ENCODE peak calls at places on chromosome 1, in nine cellular contexts. K is fibroblast of the aortic adventitia, F is dorsolateral prefrontal cortex, T is adrenal gland, N is cardiac muscle cell, E is astrocyte of the spinal cord, I is K562, P is IMR-90, X is prostate gland. W is an unnamed sample.

GRCh38 chr1:45862008-45862407 is 58.6 kb downstream of the MAST2 start:
- DNase-seq in K (no peak), F (no peak), T (no peak), N (no peak), E (no peak), I (no peak), P (no peak), X (no peak), W (no peak)

GRCh38 chr1:20603473-20604464 is 14.9 kb downstream of the CDA start:
- DNase-seq in K (peak), F (no peak), T (peak), N (no peak), E (peak), I (no peak), P (peak), X (no peak), W (no peak)

GRCh38 chr1:6747679-6748078 is 37.6 kb upstream of the CAMTA1 start:
- DNase-seq in K (no peak), F (no peak), T (no peak), N (no peak), E (no peak), I (no peak), P (no peak), X (no peak), W (no peak)

GRCh38 chr1:244319283-244320132 is 132.2 kb downstream of the ADSS2 start:
- DNase-seq in K (peak), F (no peak), T (no peak), N (no peak), E (peak), I (no peak), P (peak), X (no peak), W (no peak)

GRCh38 chr1:99852648-99853047 is 2.5 kb downstream of the AGL start:
- DNase-seq in K (peak), F (no peak), T (no peak), N (no peak), E (no peak), I (no peak), P (no peak), X (no peak), W (no peak)

GRCh38 chr1:185170291-185170848 is 13.4 kb downstream of the SWT1 start:
- DNase-seq in K (peak), F (no peak), T (peak), N (peak), E (peak), I (peak), P (peak), X (peak), W (peak)

GRCh38 chr1:185581961-185582725 is 152.0 kb upstream of the HMCN1 start:
- DNase-seq in K (no peak), F (no peak), T (no peak), N (no peak), E (no peak), I (no peak), P (peak), X (no peak), W (no peak)

GRCh38 chr1:8671313-8671917 is 146.0 kb downstream of the RERE start:
- DNase-seq in K (peak), F (no peak), T (peak), N (peak), E (peak), I (peak), P (peak), X (peak), W (no peak)

GRCh38 chr1:220298470-220298869 is 26.2 kb upstream of the RAB3GAP2 start:
- DNase-seq in K (no peak), F (no peak), T (no peak), N (peak), E (no peak), I (no peak), P (no peak), X (no peak), W (no peak)

GRCh38 chr1:91755176-91755575 is 130.8 kb downstream of the TGFBR3 start:
- DNase-seq in K (peak), F (no peak), T (no peak), N (no peak), E (no peak), I (no peak), P (peak), X (no peak), W (no peak)

GRCh38 chr1:205976036-205976435 is 27.2 kb downstream of the RAB7B start:
- DNase-seq in K (no peak), F (no peak), T (no peak), N (no peak), E (no peak), I (no peak), P (no peak), X (no peak), W (no peak)

GRCh38 chr1:76867342-76868130 is at the start of gene ST6GALNAC5:
- DNase-seq in K (no peak), F (peak), T (peak), N (peak), E (peak), I (no peak), P (peak), X (no peak), W (no peak)
- TF ChIP-seq CTCF in K (no peak), F (no peak), T (no peak), N (peak), E (peak), I (no peak), P (no peak), X (no peak), W (no peak)

GRCh38 chr1:201881617-201882016 is 7.1 kb upstream of the SHISA4 start:
- DNase-seq in K (no peak), F (no peak), T (no peak), N (no peak), E (no peak), I (peak), P (no peak), X (no peak), W (no peak)

GRCh38 chr1:201883266-201883665 is 5.4 kb upstream of the SHISA4 start:
- DNase-seq in K (no peak), F (no peak), T (no peak), N (no peak), E (no peak), I (peak), P (no peak), X (no peak), W (peak)

GRCh38 chr1:201880928-201881571 is 7.6 kb upstream of the SHISA4 start:
- DNase-seq in K (no peak), F (no peak), T (no peak), N (no peak), E (no peak), I (peak), P (no peak), X (no peak), W (no peak)

GRCh38 chr1:201883786-201884185 is 4.9 kb upstream of the SHISA4 start:
- DNase-seq in K (peak), F (no peak), T (peak), N (no peak), E (peak), I (peak), P (peak), X (no peak), W (peak)

DNA sequence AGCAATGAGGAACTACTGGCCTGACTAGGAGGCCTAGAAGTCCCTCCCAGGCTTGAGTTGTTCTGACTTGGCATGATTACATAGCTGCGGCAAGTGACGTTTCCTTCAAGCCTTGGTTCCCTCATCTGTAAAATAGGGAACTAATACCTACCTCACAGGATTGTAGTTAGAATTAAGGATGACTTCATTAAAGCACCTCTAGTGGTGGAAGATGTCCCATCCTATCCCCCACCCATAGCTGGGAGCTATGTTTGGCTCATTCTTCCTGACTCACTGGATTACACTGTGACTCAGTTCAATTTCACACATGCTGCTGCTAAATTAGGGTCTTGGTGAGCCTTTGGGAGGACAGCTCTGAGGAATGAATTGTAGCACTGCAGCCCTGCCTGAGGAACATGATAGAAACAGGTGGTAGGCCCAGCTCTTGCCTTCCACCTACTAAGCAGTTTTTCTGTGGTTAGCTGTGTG is 6.0 kb upstream of the SHISA4 start:
- DNase-seq in K (peak), F (no peak), T (no peak), N (no peak), E (peak), I (peak), P (peak), X (no peak), W (peak)
- TF ChIP-seq CTCF in K (peak), F (no peak), T (no peak), N (no peak), E (peak), I (peak), P (peak), X (no peak), W (no peak)

GRCh38 chr1:237861944-237862343 is 28.8 kb downstream of the ZP4 start:
- DNase-seq in K (no peak), F (no peak), T (no peak), N (no peak), E (no peak), I (no peak), P (no peak), X (no peak), W (no peak)

GRCh38 chr1:237867380-237867888 is 23.3 kb downstream of the ZP4 start:
- DNase-seq in K (no peak), F (no peak), T (no peak), N (no peak), E (no peak), I (no peak), P (no peak), X (no peak), W (no peak)

GRCh38 chr1:237863234-237863633 is 27.5 kb downstream of the ZP4 start:
- DNase-seq in K (no peak), F (no peak), T (no peak), N (no peak), E (no peak), I (no peak), P (no peak), X (no peak), W (no peak)

GRCh38 chr1:237868814-237869600 is 21.7 kb downstream of the ZP4 start:
- DNase-seq in K (no peak), F (no peak), T (no peak), N (peak), E (no peak), I (no peak), P (no peak), X (no peak), W (no peak)

GRCh38 chr1:237864338-237865244 is 26.1 kb downstream of the ZP4 start:
- DNase-seq in K (peak), F (peak), T (peak), N (peak), E (peak), I (peak), P (no peak), X (peak), W (peak)
- TF ChIP-seq CTCF in K (peak), F (peak), T (peak), N (peak), E (peak), I (peak), P (peak), X (peak), W (peak)

DNA sequence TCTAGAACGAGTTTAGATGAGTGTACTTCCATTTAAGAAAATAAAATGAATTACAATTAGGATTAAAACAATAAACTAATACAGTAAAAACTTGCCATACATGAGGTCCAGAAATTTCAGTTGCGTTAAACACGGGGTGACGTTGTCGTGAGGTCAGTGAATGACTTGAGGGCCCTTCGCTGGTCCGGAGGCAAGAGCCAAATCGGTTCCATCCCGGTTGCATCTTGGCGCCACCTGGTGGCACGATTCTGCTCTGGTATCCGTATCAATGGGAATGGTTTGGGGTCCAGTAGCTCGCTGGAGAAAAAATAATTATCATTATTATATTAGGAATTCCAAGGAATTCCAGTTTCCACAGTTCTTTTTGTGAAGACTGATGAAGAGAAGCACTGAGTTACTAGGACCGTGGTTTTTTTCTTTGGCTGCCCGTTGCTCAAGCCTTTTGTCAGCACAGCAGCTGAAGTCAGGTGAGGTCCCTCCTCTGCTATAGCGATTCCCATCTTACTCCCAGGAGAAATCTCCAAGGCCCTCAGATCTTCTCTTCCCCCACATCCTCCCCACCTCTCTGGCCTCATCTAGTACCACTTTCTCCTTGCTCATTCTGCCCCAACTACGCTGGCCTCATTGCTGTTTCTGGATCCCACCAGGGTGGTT is 161.4 kb downstream of the SLC35F3 start:
- DNase-seq in K (peak), F (peak), T (peak), N (peak), E (peak), I (peak), P (peak), X (peak), W (peak)
- TF ChIP-seq CTCF in K (peak), F (peak), T (peak), N (peak), E (peak), I (peak), P (peak), X (peak), W (peak)

GRCh38 chr1:211876849-211877248 is 46.3 kb upstream of the LPGAT1 start:
- DNase-seq in K (peak), F (no peak), T (no peak), N (no peak), E (no peak), I (no peak), P (no peak), X (no peak), W (no peak)
- TF ChIP-seq CTCF in K (no peak), F (no peak), T (no peak), N (no peak), E (no peak), I (no peak), P (no peak), X (no peak), W (no peak)

GRCh38 chr1:59908682-59909081 is 17.9 kb downstream of the CYP2J2 start:
- DNase-seq in K (no peak), F (no peak), T (no peak), N (no peak), E (no peak), I (no peak), P (no peak), X (no peak), W (no peak)

GRCh38 chr1:59903136-59903754 is 23.3 kb downstream of the CYP2J2 start:
- DNase-seq in K (peak), F (no peak), T (peak), N (peak), E (peak), I (peak), P (no peak), X (no peak), W (no peak)

GRCh38 chr1:59908084-59908483 is 18.5 kb downstream of the CYP2J2 start:
- DNase-seq in K (no peak), F (no peak), T (no peak), N (no peak), E (no peak), I (no peak), P (no peak), X (no peak), W (no peak)
- TF ChIP-seq CTCF in K (no peak), F (no peak), T (no peak), N (no peak), E (no peak), I (no peak), P (no peak), X (no peak), W (no peak)

W was measured in Caco-2.